ENCODE peak calls at places on chromosomes 1 and 21, in nine cellular contexts. A is substantia nigra; K is HEK293T; F is brain microvascular endothelial cell; U is OCI-LY7; P is ACHN; G is small intestine; H is stimulated activated CD4-positive, alpha-beta T cell treated with anti-CD3 and anti-CD28 coated beads, Interleukin-12 subunit alpha, Interleukin-12 subunit beta, amount 100 ng/mL, for 4 hours; R is ELR. E is an unnamed sample.

GRCh38 chr1:33818071-33818470 is 45.8 kb upstream of the HMGB4 start:
- DNase-seq in A (no peak), P (no peak), R (no peak), H (no peak), K (no peak), G (peak), F (no peak), U (no peak), E (no peak)

GRCh38 chr1:193408782-193409293 is 222.4 kb upstream of the B3GALT2 start:
- DNase-seq in P (peak), U (no peak), R (peak), G (peak), K (no peak), H (no peak), A (no peak), F (peak), E (peak)

GRCh38 chr1:169113613-169114119 is 7.2 kb downstream of the ATP1B1 start:
- DNase-seq in G (peak), R (peak), U (peak), A (no peak), H (no peak), P (peak), F (peak), K (no peak), E (peak)

GRCh38 chr1:52970149-52970548 is 43.1 kb downstream of the SCP2 start:
- DNase-seq in R (peak), F (no peak), P (peak), U (peak), K (peak), H (no peak), G (peak), A (no peak), E (peak)

GRCh38 chr1:246954126-246954525 is 22.4 kb upstream of the AHCTF1 start:
- DNase-seq in A (peak), U (no peak), K (no peak), R (no peak), F (no peak), P (no peak), G (no peak), H (no peak), E (peak)

GRCh38 chr1:228029281-228029680 is 22.5 kb downstream of the WNT3A start:
- DNase-seq in R (no peak), F (no peak), A (no peak), H (no peak), G (no peak), U (no peak), K (no peak), P (no peak), E (no peak)

GRCh38 chr21:38170283-38170682 is 86.5 kb upstream of the KCNJ15 start:
- DNase-seq in K (no peak), P (peak), F (peak), R (peak), U (no peak), A (no peak), H (no peak), G (no peak), E (peak)

GRCh38 chr1:12180315-12180714 is 13.5 kb downstream of the TNFRSF1B start:
- DNase-seq in U (no peak), K (no peak), P (no peak), G (no peak), R (no peak), A (peak), H (no peak), F (no peak), E (no peak)

GRCh38 chr1:205435904-205436573 is 14.2 kb upstream of the LEMD1 start:
- DNase-seq in A (peak), H (no peak), K (no peak), F (no peak), R (no peak), P (no peak), U (no peak), G (no peak), E (no peak)

GRCh38 chr1:9628541-9629444 is 22.7 kb upstream of the PIK3CD start:
- DNase-seq in G (peak), H (peak), F (no peak), A (no peak), U (peak), K (no peak), P (no peak), R (no peak), E (no peak)

GRCh38 chr1:235069577-235070563 is 58.8 kb downstream of the TOMM20 start:
- DNase-seq in A (no peak), P (peak), H (no peak), G (peak), F (no peak), R (peak), K (no peak), U (no peak), E (peak)

GRCh38 chr1:220881918-220882891 is 3.0 kb downstream of the HLX start:
- DNase-seq in R (no peak), H (no peak), F (no peak), K (no peak), P (no peak), G (no peak), U (no peak), A (no peak), E (no peak)

GRCh38 chr1:43786975-43787374 is 79.6 kb downstream of the ST3GAL3 start:
- DNase-seq in A (no peak), R (no peak), F (no peak), H (no peak), U (no peak), K (no peak), G (peak), P (no peak), E (no peak)

GRCh38 chr1:43056981-43057391 is 98.3 kb upstream of the SLC2A1 start:
- DNase-seq in K (no peak), H (no peak), A (no peak), F (no peak), U (no peak), G (no peak), P (no peak), R (no peak), E (no peak)

GRCh38 chr1:40300651-40301050 is 16.4 kb downstream of the COL9A2 start:
- DNase-seq in F (no peak), P (no peak), K (peak), R (no peak), H (no peak), G (no peak), A (no peak), U (no peak), E (no peak)

GRCh38 chr1:155277896-155278688 is 829 bp downstream of the HCN3 start:
- DNase-seq in F (no peak), H (peak), U (peak), G (peak), A (no peak), P (peak), R (peak), K (peak), E (peak)

GRCh38 chr1:64495878-64496277 is 25.9 kb downstream of the CACHD1 start:
- DNase-seq in U (no peak), K (no peak), F (no peak), R (no peak), G (peak), H (no peak), P (no peak), A (no peak), E (no peak)

GRCh38 chr1:116817582-116818064 is 63.4 kb downstream of the CD2 start:
- DNase-seq in U (peak), K (peak), R (peak), G (peak), F (no peak), H (peak), A (no peak), P (peak), E (peak)

GRCh38 chr1:185960377-185961151 is 226.4 kb downstream of the HMCN1 start:
- DNase-seq in H (no peak), P (peak), F (no peak), K (no peak), U (no peak), G (no peak), R (no peak), A (no peak), E (peak)

GRCh38 chr1:153518562-153518961 is 17.2 kb downstream of the S100A6 start:
- DNase-seq in H (no peak), R (no peak), A (no peak), F (no peak), K (no peak), G (no peak), P (no peak), U (peak), E (no peak)

GRCh38 chr1:155128755-155129473 is 1.2 kb downstream of the EFNA1 start:
- DNase-seq in G (peak), K (no peak), R (no peak), H (no peak), A (peak), U (no peak), P (peak), F (no peak), E (no peak)

GRCh38 chr1:64915381-64916274 is 50.7 kb downstream of the JAK1 start:
- DNase-seq in A (no peak), U (no peak), F (peak), R (peak), H (no peak), P (peak), G (peak), K (no peak), E (peak)

GRCh38 chr1:196002906-196003305 is 605.3 kb downstream of the KCNT2 start:
- DNase-seq in R (peak), P (peak), K (no peak), A (no peak), H (no peak), G (no peak), F (no peak), U (no peak), E (peak)

GRCh38 chr1:198088360-198089071 is 68.3 kb upstream of the NEK7 start:
- DNase-seq in K (peak), R (peak), H (no peak), P (peak), A (no peak), F (peak), U (peak), G (peak), E (peak)

GRCh38 chr1:94989911-94990463 is 63.1 kb upstream of the CNN3 start:
- DNase-seq in F (no peak), U (no peak), P (no peak), G (no peak), H (no peak), K (no peak), R (no peak), A (no peak), E (no peak)

GRCh38 chr1:153728305-153729066 is 636 bp downstream of the INTS3 start:
- DNase-seq in K (peak), A (no peak), R (peak), U (peak), H (peak), P (peak), F (no peak), G (peak), E (peak)

GRCh38 chr1:77514871-77515776 is 167.3 kb downstream of the ZZZ3 start:
- DNase-seq in A (peak), P (no peak), H (no peak), K (no peak), G (no peak), U (peak), F (peak), R (peak), E (peak)